ENCODE peak calls at places on chromosomes 11 and 22, in four cellular contexts. A is CD4-positive, alpha-beta T cell; L is right cardiac atrium; V is MM.1S. B is an unnamed sample.

GRCh38 chr11:113675003-113675471 is 31.1 kb downstream of the TMPRSS5 start:
- DNase-seq in A (no peak), L (no peak), V (no peak), B (no peak)

GRCh38 chr22:36946436-36947158 is 33.2 kb downstream of the CSF2RB start:
- DNase-seq in A (no peak), L (no peak), V (no peak), B (no peak)

GRCh38 chr11:112795142-112795815 is 165.9 kb upstream of the NCAM1 start:
- DNase-seq in A (no peak), L (peak), V (peak), B (no peak)

GRCh38 chr22:44550666-44551491 is 52.8 kb upstream of the RTL6 start:
- DNase-seq in A (no peak), L (peak), V (no peak), B (peak)

GRCh38 chr11:29119691-29120328 is 897.0 kb downstream of the KCNA4 start:
- DNase-seq in A (no peak), L (no peak), V (no peak), B (no peak)

GRCh38 chr11:110069158-110069737 is 23.9 kb upstream of the ZC3H12C start:
- DNase-seq in A (no peak), L (peak), V (no peak), B (peak)

GRCh38 chr11:13354335-13354734 is 76.7 kb downstream of the BMAL1 start:
- DNase-seq in A (no peak), L (no peak), V (no peak), B (no peak)

GRCh38 chr22:28232231-28232630 is 313.2 kb upstream of the PITPNB start:
- DNase-seq in A (no peak), L (no peak), V (no peak), B (no peak)

GRCh38 chr11:22728600-22729394 is 62.4 kb downstream of the GAS2 start:
- DNase-seq in A (no peak), L (no peak), V (no peak), B (no peak)

GRCh38 chr11:88179141-88179540 is 3.9 kb upstream of the RAB38 start:
- DNase-seq in A (no peak), L (no peak), V (no peak), B (no peak)

GRCh38 chr11:44622721-44623258 is 57.3 kb downstream of the CD82 start:
- DNase-seq in A (no peak), L (no peak), V (no peak), B (no peak)

GRCh38 chr11:88315015-88315414 is 22.5 kb downstream of the CTSC start:
- DNase-seq in A (no peak), L (no peak), V (no peak), B (no peak)

GRCh38 chr11:64867748-64868462 is 10.5 kb downstream of the EHD1 start:
- DNase-seq in A (no peak), L (peak), V (no peak), B (no peak)

GRCh38 chr11:31160504-31161422 is 208.8 kb downstream of the DCDC1 start:
- DNase-seq in A (no peak), L (no peak), V (peak), B (no peak)

GRCh38 chr22:37431811-37432707 is 4.8 kb upstream of the ELFN2 start:
- DNase-seq in A (no peak), L (no peak), V (no peak), B (no peak)

GRCh38 chr11:113840932-113841664 is 34.3 kb downstream of the USP28 start:
- DNase-seq in A (no peak), L (no peak), V (peak), B (no peak)

GRCh38 chr11:16925495-16926065 is 88.6 kb downstream of the PLEKHA7 start:
- DNase-seq in A (no peak), L (peak), V (peak), B (peak)

GRCh38 chr22:26161746-26162145 is 7.5 kb upstream of the SEZ6L start:
- DNase-seq in A (no peak), L (no peak), V (no peak), B (no peak)

GRCh38 chr22:19179472-19180048 is 1.0 kb upstream of the SLC25A1 start:
- DNase-seq in A (no peak), L (peak), V (peak), B (peak)

GRCh38 chr11:70709596-70709995 is 311.3 kb downstream of the CTTN start:
- DNase-seq in A (no peak), L (no peak), V (no peak), B (no peak)

GRCh38 chr11:32118025-32118974 is 27.4 kb downstream of the RCN1 start:
- DNase-seq in A (no peak), L (no peak), V (no peak), B (no peak)

GRCh38 chr22:43592470-43592869 is 180.7 kb downstream of the MPPED1 start:
- DNase-seq in A (no peak), L (no peak), V (no peak), B (no peak)

GRCh38 chr22:21778705-21779363 is 43.2 kb upstream of the YPEL1 start:
- DNase-seq in A (no peak), L (no peak), V (no peak), B (no peak)

GRCh38 chr11:114562166-114562916 is 2.7 kb upstream of the NXPE1 start:
- DNase-seq in A (no peak), L (no peak), V (no peak), B (no peak)

GRCh38 chr11:118342503-118343161 is at the start of gene CD3D:
- DNase-seq in A (peak), L (no peak), V (no peak), B (no peak)

GRCh38 chr22:41398921-41399320 is 17.2 kb downstream of the TEF start:
- DNase-seq in A (no peak), L (no peak), V (no peak), B (no peak)

GRCh38 chr22:27804683-27805297 is 3.2 kb upstream of the MN1 start:
- DNase-seq in A (peak), L (peak), V (peak), B (no peak)

GRCh38 chr11:57741132-57742086 is at the start of gene SELENOH:
- DNase-seq in A (peak), L (peak), V (peak), B (peak)

GRCh38 chr11:43576834-43577521 is 103.6 kb upstream of the HSD17B12 start:
- DNase-seq in A (no peak), L (peak), V (peak), B (no peak)

GRCh38 chr11:132402056-132402684 is 1031.8 kb downstream of the NTM start:
- DNase-seq in A (no peak), L (peak), V (peak), B (no peak)

GRCh38 chr11:36186340-36186739 is 102.9 kb downstream of the COMMD9 start:
- DNase-seq in A (no peak), L (no peak), V (no peak), B (no peak)

GRCh38 chr11:25065711-25066110 is 568.9 kb downstream of the LUZP2 start:
- DNase-seq in A (no peak), L (no peak), V (no peak), B (no peak)

GRCh38 chr22:39941661-39942060 is 18.5 kb upstream of the TMA7B start:
- DNase-seq in A (no peak), L (no peak), V (no peak), B (no peak)
- H3K27ac ChIP-seq in A (peak), L (no peak), V (no peak), B (no peak)

GRCh38 chr11:128575174-128575955 is 12.0 kb downstream of the ETS1 start:
- DNase-seq in A (no peak), L (no peak), V (peak), B (no peak)

GRCh38 chr11:128574576-128575011 is 12.8 kb downstream of the ETS1 start:
- DNase-seq in A (no peak), L (no peak), V (no peak), B (no peak)

GRCh38 chr11:128573674-128574073 is 13.7 kb downstream of the ETS1 start:
- DNase-seq in A (no peak), L (no peak), V (no peak), B (no peak)

GRCh38 chr11:128575956-128576340 is 11.4 kb downstream of the ETS1 start:
- DNase-seq in A (no peak), L (peak), V (no peak), B (no peak)

GRCh38 chr11:128576555-128576954 is 10.8 kb downstream of the ETS1 start:
- DNase-seq in A (no peak), L (peak), V (no peak), B (no peak)
- H3K27ac ChIP-seq in A (no peak), L (peak), V (no peak), B (no peak)

DNA sequence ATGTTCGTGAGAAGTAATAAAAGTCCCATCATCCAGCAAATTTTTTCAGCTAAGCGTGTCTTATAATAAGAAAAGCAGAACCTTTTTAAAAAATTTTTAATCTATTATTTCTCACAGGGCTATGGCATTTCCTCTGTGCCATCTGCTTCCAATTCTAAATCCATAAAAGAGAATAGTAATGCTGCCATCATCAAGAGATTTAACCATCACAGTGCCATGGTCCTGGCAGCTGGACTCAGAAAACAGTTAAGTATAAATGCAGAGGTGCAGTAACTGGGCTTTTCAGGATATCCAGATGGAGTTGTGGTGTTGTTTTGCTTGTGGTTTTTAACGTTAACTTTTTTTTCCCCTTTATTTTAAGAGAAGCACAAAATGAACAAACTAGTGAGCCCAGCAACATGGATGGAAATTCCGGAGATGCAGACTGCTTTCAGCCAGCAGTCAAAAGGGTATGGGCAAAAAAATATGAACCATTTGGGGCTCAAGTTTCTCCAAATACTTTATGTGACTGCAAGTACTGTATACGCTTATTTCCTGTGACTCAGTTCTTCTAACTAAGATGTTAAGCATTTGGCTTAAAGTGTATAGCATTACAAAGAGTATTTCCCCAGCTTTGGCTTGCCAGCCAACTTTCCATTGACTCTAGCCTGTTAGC is 25.2 kb downstream of the GTF2H1 start:
- DNase-seq in A (no peak), L (no peak), V (no peak), B (no peak)
- H3K27ac ChIP-seq in A (no peak), L (no peak), V (no peak), B (no peak)

GRCh38 chr11:121552160-121552559 is 99.4 kb upstream of the SORL1-AS1 start:
- DNase-seq in A (no peak), L (no peak), V (no peak), B (no peak)
- H3K27ac ChIP-seq in A (no peak), L (no peak), V (no peak), B (no peak)